ENCODE peak calls at places on chromosomes 11 and 22, in nine cellular contexts. Z, E, F, C, H, B, Y, S and R are unnamed samples.

GRCh38 chr11:19055905-19056304 is 4.6 kb downstream of the MRGPRX2 start:
- DNase-seq in E (no peak), H (no peak), Y (no peak), C (no peak), S (no peak), Z (no peak), B (no peak), F (no peak), R (no peak)

GRCh38 chr11:67468835-67469811 is at the start of gene TMEM134:
- DNase-seq in E (peak; percentile 77), S (peak; percentile 92), C (peak; percentile 82), Z (peak; percentile 95), F (peak; percentile 97), Y (peak; percentile 88), H (peak; percentile 80), B (peak; percentile 95), R (peak; percentile 97)

GRCh38 chr22:25083414-25084166 is 116.1 kb upstream of the CRYBB3 start:
- DNase-seq in H (no peak), Z (no peak), E (no peak), C (no peak), F (peak; percentile 68), S (no peak), B (no peak), Y (no peak), R (peak; percentile 38)

GRCh38 chr22:49259870-49260615 is 567.6 kb downstream of the BRD1 start:
- DNase-seq in C (no peak), Z (no peak), S (no peak), Y (no peak), F (no peak), B (no peak), E (no peak), H (no peak), R (no peak)

GRCh38 chr11:83827940-83828554 is 541.9 kb upstream of the CCDC90B start:
- DNase-seq in F (peak; percentile 65), S (peak; percentile 12), Z (peak; percentile 73), Y (peak; percentile 43), B (peak; percentile 30), H (peak; percentile 35), C (peak; percentile 18), E (peak; percentile 23), R (peak; percentile 51)

GRCh38 chr11:121873770-121874169 is 242.2 kb downstream of the BLID start:
- DNase-seq in H (no peak), B (no peak), Y (no peak), F (no peak), C (no peak), S (no peak), Z (no peak), E (no peak), R (no peak)

GRCh38 chr11:100925935-100926334 is 203.7 kb downstream of the PGR start:
- DNase-seq in Y (peak; percentile 37), E (peak; percentile 89), C (peak; percentile 57), F (no peak), H (peak; percentile 66), B (peak; percentile 8), S (no peak), Z (no peak), R (no peak)

GRCh38 chr11:12088047-12088481 is 22.3 kb upstream of the MICAL2 start:
- DNase-seq in Y (peak; percentile 74), C (no peak), H (peak; percentile 63), B (peak; percentile 67), E (peak; percentile 77), F (no peak), S (no peak), Z (no peak), R (no peak)

GRCh38 chr22:40215266-40215665 is 37.5 kb downstream of the TNRC6B start:
- DNase-seq in F (no peak), C (no peak), B (no peak), Z (no peak), H (no peak), E (no peak), Y (peak; percentile 76), S (no peak), R (no peak)

GRCh38 chr22:26570126-26570525 is 19.8 kb downstream of the TPST2 start:
- DNase-seq in E (no peak), S (no peak), Z (no peak), F (no peak), B (no peak), C (no peak), Y (no peak), H (no peak), R (no peak)

GRCh38 chr11:120097721-120098385 is 40.1 kb downstream of the TRIM29 start:
- DNase-seq in Z (no peak), F (no peak), B (no peak), E (no peak), C (no peak), S (no peak), Y (no peak), H (no peak), R (no peak)

GRCh38 chr11:36313073-36313472 is 17.0 kb downstream of the PRR5L start:
- DNase-seq in B (no peak), Y (no peak), E (no peak), Z (no peak), S (no peak), C (no peak), H (no peak), F (no peak), R (no peak)

GRCh38 chr22:27719535-27720227 is 81.9 kb downstream of the MN1 start:
- DNase-seq in Y (no peak), C (no peak), S (no peak), E (no peak), Z (peak; percentile 29), B (peak; percentile 72), H (no peak), F (no peak), R (no peak)

GRCh38 chr11:79116600-79116999 is 324.2 kb downstream of the TENM4 start:
- DNase-seq in F (no peak), C (no peak), H (no peak), E (no peak), S (no peak), Y (no peak), Z (no peak), B (no peak), R (no peak)

GRCh38 chr22:32058656-32059280 is 15.7 kb downstream of the SLC5A1 start:
- DNase-seq in F (no peak), Y (no peak), C (no peak), S (no peak), Z (peak; percentile 21), E (no peak), B (no peak), H (no peak), R (no peak)

GRCh38 chr22:37740455-37741311 is 43.8 kb downstream of the TRIOBP start:
- DNase-seq in C (no peak), Z (no peak), F (no peak), S (no peak), Y (no peak), E (no peak), H (no peak), B (no peak), R (no peak)

GRCh38 chr11:47631473-47631872 is 10.9 kb downstream of the MTCH2 start:
- DNase-seq in Y (peak; percentile 16), H (no peak), B (no peak), C (no peak), Z (no peak), E (no peak), S (no peak), F (no peak), R (no peak)

GRCh38 chr11:76236092-76237026 is 30.1 kb upstream of the WNT11 start:
- DNase-seq in H (peak; percentile 58), Z (peak; percentile 86), S (peak; percentile 56), C (peak; percentile 16), E (peak; percentile 32), Y (no peak), B (peak; percentile 78), F (peak; percentile 93), R (peak; percentile 80)

GRCh38 chr11:113278481-113278880 is 35.9 kb upstream of the TTC12 start:
- DNase-seq in S (no peak), F (no peak), C (no peak), B (no peak), H (no peak), E (no peak), Z (no peak), Y (no peak), R (no peak)

GRCh38 chr22:17782621-17783020 is 8.4 kb upstream of the BID start:
- DNase-seq in Y (no peak), Z (no peak), F (no peak), S (no peak), E (no peak), H (no peak), B (no peak), C (no peak), R (no peak)
- H3K4me1 ChIP-seq in Y (peaks cover 9% of the 10 kb centered on the region), Z (no peaks in the 10 kb centered on the region), F (peaks cover 8% of the 10 kb centered on the region), S (no peaks in the 10 kb centered on the region), E (peaks cover 21% of the 10 kb centered on the region), H (peaks cover 16% of the 10 kb centered on the region), B (peaks cover 74% of the 10 kb centered on the region), C (peaks cover 21% of the 10 kb centered on the region), R (no peaks in the 10 kb centered on the region)

DNA sequence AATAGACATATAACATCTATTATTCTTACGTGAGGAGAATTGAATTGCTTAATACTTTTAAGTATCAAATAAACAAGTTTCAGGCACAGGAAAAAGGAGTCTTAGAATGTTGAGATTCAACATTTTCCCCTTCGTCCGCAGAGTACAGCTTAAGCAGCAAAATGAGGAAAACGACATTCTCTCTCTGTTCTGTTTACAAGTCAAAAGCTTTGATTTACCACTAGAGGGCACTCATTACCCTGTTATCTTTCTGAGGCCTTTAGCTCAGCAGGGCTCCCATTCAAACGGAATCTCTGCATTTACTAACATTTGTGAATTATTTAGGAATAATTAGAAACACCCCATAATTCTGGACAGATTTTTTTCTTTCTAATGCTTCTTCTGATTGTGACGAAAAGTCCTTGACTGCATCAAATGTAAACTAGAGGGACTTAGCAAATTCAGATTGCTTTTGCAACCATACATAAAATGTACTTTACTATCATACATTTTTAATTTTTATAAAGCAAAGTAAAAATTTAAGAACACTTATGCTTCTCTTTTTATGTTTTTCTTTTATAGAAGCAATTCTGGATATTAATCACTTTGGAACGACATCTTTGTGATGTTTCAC is 75.0 kb downstream of the JRKL start:
- DNase-seq in Z (peak; percentile 94), S (peak; percentile 82), C (peak; percentile 67), H (peak; percentile 74), Y (peak; percentile 64), E (peak; percentile 57), F (peak; percentile 87), B (peak; percentile 76), R (peak; percentile 89)
- TF ChIP-seq EZH2 in Z (no peak), S (no peak), C (no peak), H (no peak), Y (no peak), E (no peak), F (no peak), B (no peak), R (no peak)

GRCh38 chr11:81237139-81237538 is 1496.5 kb downstream of the FAM181B start:
- DNase-seq in B (no peak), Z (peak; percentile 74), H (peak; percentile 40), F (peak; percentile 62), Y (peak; percentile 34), C (no peak), S (peak; percentile 70), E (peak; percentile 6), R (peak; percentile 63)
- TF ChIP-seq CTCF in B (no peak), Z (peak; percentile 86), H (peak; percentile 72), F (peak; percentile 77), Y (no peak), C (no peak), S (peak; percentile 59), E (peak; percentile 49), R (peak; percentile 83)

DNA sequence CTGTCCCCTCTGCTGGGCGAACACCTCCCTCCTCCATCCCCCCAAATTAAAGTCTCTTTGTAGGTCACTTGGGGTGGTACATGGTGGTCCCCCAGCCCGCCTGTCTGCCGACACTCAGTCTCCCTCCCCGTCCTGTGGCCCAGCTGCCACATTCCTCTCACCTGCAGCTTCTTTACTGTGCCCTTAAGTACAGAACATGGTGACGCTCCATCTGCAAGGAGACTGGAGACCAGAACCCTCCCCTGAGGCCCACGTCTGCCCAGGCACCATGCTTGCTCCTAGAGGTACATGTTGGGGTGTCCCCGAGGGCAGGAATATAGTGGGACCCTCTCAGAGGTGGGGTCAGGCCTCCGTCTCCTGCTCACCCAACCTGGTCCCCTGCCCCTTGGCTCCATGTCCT is 5.6 kb upstream of the EHD1 start:
- DNase-seq in Z (no peak), Y (no peak), F (no peak), B (no peak), C (no peak), E (no peak), S (no peak), H (no peak), R (no peak)
- H3K4me1 ChIP-seq in Z (peaks cover 21% of the 10 kb centered on the region), Y (peaks cover 19% of the 10 kb centered on the region), F (peaks cover 19% of the 10 kb centered on the region), B (peaks cover 61% of the 10 kb centered on the region), C (peaks cover 33% of the 10 kb centered on the region), E (peaks cover 10% of the 10 kb centered on the region), S (peaks cover 22% of the 10 kb centered on the region), H (peaks cover 26% of the 10 kb centered on the region), R (peaks cover 36% of the 10 kb centered on the region)